ENCODE peak calls at places on chromosome 19, in eight cellular contexts. One of them, this sample, is unnamed.

GRCh38 chr19:18118420-18119242 is 21.1 kb downstream of the MAST3 start:
- DNase-seq in left cardiac atrium: no peak
- DNase-seq in dorsolateral prefrontal cortex: no peak
- DNase-seq in fibroblast of pulmonary artery: peak; percentile 25
- DNase-seq in NCI-H1092 treated with DMSO at 0.1 percent for 48 hours: no peak
- DNase-seq in brain microvascular endothelial cell: no peak
- DNase-seq in T-cell: no peak
- DNase-seq in H54: no peak
- DNase-seq in this sample: no peak

GRCh38 chr19:2016041-2016807 is 710 bp upstream of the BTBD2 start:
- DNase-seq in fibroblast of pulmonary artery: peak; percentile 86
- DNase-seq in H54: peak; percentile 82
- DNase-seq in dorsolateral prefrontal cortex: peak; percentile 77
- DNase-seq in NCI-H1092 treated with DMSO at 0.1 percent for 48 hours: peak; percentile 51
- DNase-seq in left cardiac atrium: peak; percentile 83
- DNase-seq in T-cell: peak; percentile 43
- DNase-seq in brain microvascular endothelial cell: peak; percentile 40
- DNase-seq in this sample: peak; percentile 58

GRCh38 chr19:17902701-17903100 is 30.1 kb upstream of the CCDC124 start:
- DNase-seq in H54: no peak
- DNase-seq in NCI-H1092 treated with DMSO at 0.1 percent for 48 hours: no peak
- DNase-seq in T-cell: no peak
- DNase-seq in fibroblast of pulmonary artery: peak; percentile 28
- DNase-seq in brain microvascular endothelial cell: peak; percentile 18
- DNase-seq in dorsolateral prefrontal cortex: no peak
- DNase-seq in left cardiac atrium: no peak
- DNase-seq in this sample: peak; percentile 29

GRCh38 chr19:6092329-6093286 is 17.7 kb downstream of the RFX2 start:
- DNase-seq in brain microvascular endothelial cell: peak; percentile 73
- DNase-seq in dorsolateral prefrontal cortex: peak; percentile 76
- DNase-seq in left cardiac atrium: peak; percentile 87
- DNase-seq in NCI-H1092 treated with DMSO at 0.1 percent for 48 hours: peak; percentile 77
- DNase-seq in fibroblast of pulmonary artery: peak; percentile 77
- DNase-seq in T-cell: no peak
- DNase-seq in H54: peak; percentile 76
- DNase-seq in this sample: peak; percentile 97

GRCh38 chr19:38850976-38851621 is 1.3 kb upstream of the HNRNPL start:
- DNase-seq in T-cell: peak; percentile 22
- DNase-seq in dorsolateral prefrontal cortex: no peak
- DNase-seq in H54: no peak
- DNase-seq in fibroblast of pulmonary artery: no peak
- DNase-seq in left cardiac atrium: peak; percentile 44
- DNase-seq in brain microvascular endothelial cell: no peak
- DNase-seq in NCI-H1092 treated with DMSO at 0.1 percent for 48 hours: peak; percentile 68
- DNase-seq in this sample: no peak

GRCh38 chr19:15259900-15260299 is 27.7 kb upstream of the EPHX3 start:
- DNase-seq in dorsolateral prefrontal cortex: no peak
- DNase-seq in T-cell: no peak
- DNase-seq in fibroblast of pulmonary artery: no peak
- DNase-seq in H54: no peak
- DNase-seq in brain microvascular endothelial cell: no peak
- DNase-seq in NCI-H1092 treated with DMSO at 0.1 percent for 48 hours: no peak
- DNase-seq in left cardiac atrium: no peak
- DNase-seq in this sample: no peak

GRCh38 chr19:34806976-34807860 is 34.2 kb upstream of the ZNF599 start:
- DNase-seq in NCI-H1092 treated with DMSO at 0.1 percent for 48 hours: no peak
- DNase-seq in T-cell: no peak
- DNase-seq in dorsolateral prefrontal cortex: no peak
- DNase-seq in fibroblast of pulmonary artery: no peak
- DNase-seq in H54: no peak
- DNase-seq in left cardiac atrium: no peak
- DNase-seq in brain microvascular endothelial cell: no peak
- DNase-seq in this sample: no peak

GRCh38 chr19:664913-665443 is 2.0 kb upstream of the RNF126 start:
- DNase-seq in left cardiac atrium: peak; percentile 86
- DNase-seq in H54: peak; percentile 91
- DNase-seq in NCI-H1092 treated with DMSO at 0.1 percent for 48 hours: peak; percentile 84
- DNase-seq in T-cell: peak; percentile 65
- DNase-seq in dorsolateral prefrontal cortex: peak; percentile 85
- DNase-seq in brain microvascular endothelial cell: peak; percentile 65
- DNase-seq in fibroblast of pulmonary artery: peak; percentile 79
- DNase-seq in this sample: peak; percentile 36

GRCh38 chr19:2186071-2186846 is 22.5 kb downstream of the DOT1L start:
- DNase-seq in H54: no peak
- DNase-seq in T-cell: no peak
- DNase-seq in dorsolateral prefrontal cortex: peak; percentile 81
- DNase-seq in NCI-H1092 treated with DMSO at 0.1 percent for 48 hours: no peak
- DNase-seq in left cardiac atrium: peak; percentile 89
- DNase-seq in fibroblast of pulmonary artery: peak; percentile 84
- DNase-seq in brain microvascular endothelial cell: peak; percentile 85
- DNase-seq in this sample: peak; percentile 97

GRCh38 chr19:1131718-1132552 is 28.1 kb downstream of the GPX4 start:
- DNase-seq in T-cell: peak; percentile 89
- DNase-seq in brain microvascular endothelial cell: peak; percentile 70
- DNase-seq in left cardiac atrium: peak; percentile 96
- DNase-seq in fibroblast of pulmonary artery: peak; percentile 92
- DNase-seq in dorsolateral prefrontal cortex: peak; percentile 84
- DNase-seq in H54: peak; percentile 84
- DNase-seq in NCI-H1092 treated with DMSO at 0.1 percent for 48 hours: no peak
- DNase-seq in this sample: peak; percentile 89

GRCh38 chr19:50762554-50762953 is 7.7 kb upstream of the GPR32 start:
- DNase-seq in NCI-H1092 treated with DMSO at 0.1 percent for 48 hours: no peak
- DNase-seq in left cardiac atrium: no peak
- DNase-seq in dorsolateral prefrontal cortex: no peak
- DNase-seq in T-cell: no peak
- DNase-seq in H54: no peak
- DNase-seq in brain microvascular endothelial cell: no peak
- DNase-seq in fibroblast of pulmonary artery: no peak
- DNase-seq in this sample: no peak